ENCODE peak calls at places on chromosomes 4 and X, in eight cellular contexts. L is GM23338, C is Karpas-422, E is GM23248, P is HCT116, S is MM.1S, X is OCI-LY7, W is PC-3. T is an unnamed sample. For H3K9me2, the result is how much of the 10 kb centered on the place peaks cover.

GRCh38 chr4:166435449-166435848 is 562.4 kb downstream of the TLL1 start:
- DNase-seq in L (no peak), C (no peak), E (peak), P (no peak), S (no peak), X (no peak), W (peak), T (no peak)

GRCh38 chr4:16225139-16225538 is 1.1 kb downstream of the TAPT1 start:
- DNase-seq in L (no peak), C (peak), E (peak), P (no peak), S (peak), X (peak), W (peak), T (peak)

GRCh38 chr4:8844976-8845690 is 26.5 kb downstream of the HMX1 start:
- DNase-seq in L (no peak), C (no peak), E (no peak), P (no peak), S (no peak), X (no peak), W (no peak), T (no peak)

GRCh38 chr4:172858731-172859230 is 309.8 kb upstream of the GALNT7 start:
- DNase-seq in L (no peak), C (no peak), E (peak), P (no peak), S (no peak), X (no peak), W (no peak), T (no peak)

GRCh38 chrX:56281789-56282188 is 49.6 kb downstream of the KLF8 start:
- DNase-seq in L (peak), C (peak), E (peak), P (peak), S (peak), X (peak), W (peak), T (peak)

GRCh38 chrX:100731441-100732281 is at the start of gene SYTL4:
- DNase-seq in L (peak), C (no peak), E (peak), P (peak), S (no peak), X (no peak), W (peak), T (no peak)

GRCh38 chrX:13250831-13251612 is 68.8 kb downstream of the ATXN3L start:
- DNase-seq in L (no peak), C (no peak), E (peak), P (no peak), S (no peak), X (no peak), W (no peak), T (no peak)

GRCh38 chr4:6200011-6200921 is at the start of gene JAKMIP1:
- DNase-seq in L (peak), C (no peak), E (peak), P (no peak), S (peak), X (peak), W (peak), T (peak)

GRCh38 chrX:22203186-22203585 is 69.5 kb upstream of the CBLL2 start:
- DNase-seq in L (no peak), C (no peak), E (no peak), P (no peak), S (no peak), X (no peak), W (no peak), T (no peak)

GRCh38 chr4:56310401-56310800 is 76.9 kb downstream of the AASDH start:
- DNase-seq in L (no peak), C (no peak), E (no peak), P (no peak), S (no peak), X (peak), W (no peak), T (no peak)

GRCh38 chr4:145739840-145740239 is 59.9 kb downstream of the C4orf51 start:
- DNase-seq in L (no peak), C (no peak), E (no peak), P (no peak), S (no peak), X (no peak), W (no peak), T (no peak)

GRCh38 chrX:43860646-43861370 is 21.4 kb downstream of the MAOB start:
- DNase-seq in L (no peak), C (no peak), E (peak), P (peak), S (no peak), X (no peak), W (peak), T (no peak)

GRCh38 chr4:62415256-62415655 is 1215.1 kb downstream of the ADGRL3 start:
- DNase-seq in L (no peak), C (no peak), E (no peak), P (no peak), S (no peak), X (no peak), W (peak), T (no peak)

GRCh38 chr4:190017357-190018200 is 9.5 kb downstream of the FRG2 start:
- DNase-seq in L (peak), C (no peak), E (peak), P (no peak), S (no peak), X (no peak), W (no peak), T (no peak)

GRCh38 chrX:7444967-7445366 is 297.0 kb upstream of the PUDP start:
- DNase-seq in L (no peak), C (no peak), E (no peak), P (no peak), S (peak), X (no peak), W (peak), T (peak)

GRCh38 chr4:62133977-62134376 is 933.9 kb downstream of the ADGRL3 start:
- DNase-seq in L (no peak), C (no peak), E (no peak), P (no peak), S (no peak), X (no peak), W (no peak), T (no peak)

GRCh38 chr4:128751354-128751753 is 58.1 kb upstream of the JADE1 start:
- DNase-seq in L (no peak), C (no peak), E (no peak), P (no peak), S (no peak), X (no peak), W (no peak), T (no peak)

GRCh38 chr4:144709793-144710525 is 64.0 kb downstream of the HHIP start:
- DNase-seq in L (no peak), C (no peak), E (peak), P (peak), S (no peak), X (no peak), W (peak), T (no peak)

GRCh38 chr4:55549888-55550287 is 3.2 kb upstream of the CLOCK start:
- DNase-seq in L (no peak), C (no peak), E (peak), P (peak), S (no peak), X (no peak), W (peak), T (no peak)

GRCh38 chr4:108559911-108560310 is 60.5 kb upstream of the RPL34 start:
- DNase-seq in L (no peak), C (no peak), E (no peak), P (no peak), S (no peak), X (no peak), W (no peak), T (no peak)

GRCh38 chrX:128728943-128729342 is 676.7 kb upstream of the ACTRT1 start:
- DNase-seq in L (no peak), C (no peak), E (no peak), P (no peak), S (no peak), X (no peak), W (no peak), T (no peak)

GRCh38 chrX:110795645-110796510 is at the start of gene CHRDL1:
- DNase-seq in L (peak), C (no peak), E (peak), P (no peak), S (peak), X (no peak), W (no peak), T (no peak)

GRCh38 chrX:135463937-135464336 is 42.2 kb downstream of the SMIM10L2A start:
- DNase-seq in L (peak), C (peak), E (peak), P (peak), S (peak), X (peak), W (peak), T (no peak)

GRCh38 chr4:186260504-186261448 is 5.2 kb upstream of the F11 start:
- DNase-seq in L (no peak), C (no peak), E (no peak), P (no peak), S (no peak), X (no peak), W (no peak), T (no peak)

GRCh38 chr4:185534850-185535761 is at the start of gene PDLIM3:
- DNase-seq in L (peak), C (no peak), E (peak), P (peak), S (peak), X (no peak), W (no peak), T (no peak)

GRCh38 chr4:95363966-95364365 is 184.8 kb downstream of the UNC5C start:
- DNase-seq in L (no peak), C (no peak), E (no peak), P (no peak), S (peak), X (no peak), W (no peak), T (no peak)

GRCh38 chr4:38078590-38079381 is 118.6 kb downstream of the PTTG2 start:
- DNase-seq in L (no peak), C (no peak), E (peak), P (no peak), S (no peak), X (no peak), W (peak), T (peak)

GRCh38 chr4:94880976-94881375 is 123.2 kb downstream of the BMPR1B start:
- DNase-seq in L (no peak), C (no peak), E (peak), P (no peak), S (no peak), X (no peak), W (no peak), T (no peak)

GRCh38 chr4:67700874-67701850 is at the start of gene UBA6:
- DNase-seq in L (peak), C (peak), E (peak), P (peak), S (peak), X (peak), W (peak), T (peak)

GRCh38 chr4:157291071-157291470 is 70.5 kb downstream of the GRIA2 start:
- DNase-seq in L (peak), C (no peak), E (peak), P (no peak), S (no peak), X (no peak), W (peak), T (no peak)

GRCh38 chr4:165016971-165017370 is 14.8 kb upstream of the TRIM60 start:
- DNase-seq in L (peak), C (no peak), E (peak), P (peak), S (no peak), X (no peak), W (peak), T (no peak)

GRCh38 chr4:48403358-48403757 is 62.0 kb downstream of the SLAIN2 start:
- DNase-seq in L (no peak), C (no peak), E (no peak), P (no peak), S (no peak), X (no peak), W (no peak), T (no peak)

GRCh38 chrX:74450803-74451449 is 29.6 kb downstream of the SLC16A2 start:
- DNase-seq in L (no peak), C (no peak), E (peak), P (peak), S (no peak), X (no peak), W (peak), T (no peak)

GRCh38 chrX:74452199-74452481 is 30.8 kb downstream of the SLC16A2 start:
- DNase-seq in L (no peak), C (no peak), E (no peak), P (no peak), S (no peak), X (no peak), W (no peak), T (no peak)

GRCh38 chrX:74449937-74450330 is 28.6 kb downstream of the SLC16A2 start:
- DNase-seq in L (no peak), C (no peak), E (peak), P (no peak), S (no peak), X (no peak), W (peak), T (peak)

GRCh38 chrX:74453178-74453577 is 31.9 kb downstream of the SLC16A2 start:
- DNase-seq in L (no peak), C (no peak), E (no peak), P (no peak), S (no peak), X (no peak), W (peak), T (no peak)

GRCh38 chrX:74451450-74452198 is 30.3 kb downstream of the SLC16A2 start:
- DNase-seq in L (no peak), C (no peak), E (no peak), P (no peak), S (no peak), X (no peak), W (no peak), T (no peak)
- H3K9me2 ChIP-seq in L (under half), C (under half), E (under half), P (under half), S (under half), X (under half), W (under half), T (under half)

DNA sequence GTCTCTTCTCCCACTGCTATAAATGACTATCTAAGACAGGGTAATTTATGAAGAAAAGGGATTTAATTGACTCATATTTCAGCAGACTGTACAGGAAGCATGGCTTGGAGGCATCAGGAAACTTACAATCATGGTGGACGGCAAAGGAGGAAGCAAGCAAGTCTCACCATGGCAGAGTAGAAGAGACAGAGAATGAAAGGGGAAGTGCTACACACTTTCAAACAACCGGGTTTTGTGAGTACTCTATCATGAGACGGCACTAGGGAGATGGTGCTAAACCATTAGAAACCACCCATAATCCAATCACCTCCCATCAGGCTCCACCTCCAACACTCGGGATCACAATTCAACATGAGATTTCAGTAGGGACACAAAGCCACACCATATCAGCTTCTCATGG is 11.1 kb downstream of the UBE2NL start:
- DNase-seq in L (no peak), C (no peak), E (no peak), P (no peak), S (no peak), X (no peak), W (no peak), T (no peak)
- H2AFZ ChIP-seq in L (no peak), C (no peak), E (no peak), P (no peak), S (no peak), X (no peak), W (no peak), T (no peak)

GRCh38 chrX:11881485-11882170 is 123.6 kb downstream of the MSL3 start:
- DNase-seq in L (no peak), C (no peak), E (no peak), P (no peak), S (no peak), X (no peak), W (no peak), T (no peak)

GRCh38 chrX:11890843-11891514 is 132.9 kb downstream of the MSL3 start:
- DNase-seq in L (no peak), C (no peak), E (no peak), P (no peak), S (no peak), X (no peak), W (no peak), T (no peak)

GRCh38 chrX:11886745-11887144 is 128.7 kb downstream of the MSL3 start:
- DNase-seq in L (no peak), C (no peak), E (no peak), P (no peak), S (no peak), X (no peak), W (peak), T (no peak)

GRCh38 chrX:11888421-11888820 is 130.4 kb downstream of the MSL3 start:
- DNase-seq in L (no peak), C (no peak), E (no peak), P (no peak), S (no peak), X (no peak), W (peak), T (no peak)

DNA sequence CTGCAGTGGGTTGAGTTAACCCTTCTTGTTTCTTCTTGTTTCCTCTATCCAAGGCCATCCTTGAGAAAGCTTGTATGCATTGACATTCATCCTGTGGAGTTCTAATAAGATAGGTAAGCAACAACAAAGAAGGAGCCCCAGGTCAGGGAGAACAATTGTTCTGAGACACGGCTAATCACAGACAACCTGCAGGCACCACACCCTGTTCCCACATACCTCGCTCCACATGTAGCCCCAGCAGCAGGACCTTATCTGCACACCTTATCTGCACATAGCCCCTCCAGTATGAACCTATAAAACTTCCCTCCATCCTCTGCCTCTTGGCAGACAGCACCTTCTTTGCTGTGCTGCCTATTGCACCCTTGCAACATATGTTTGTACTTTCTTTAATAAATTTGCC is 129.1 kb downstream of the MSL3 start:
- DNase-seq in L (no peak), C (no peak), E (no peak), P (no peak), S (no peak), X (no peak), W (no peak), T (no peak)
- H3K9me2 ChIP-seq in L (under half), C (under half), E (under half), P (under half), S (under half), X (under half), W (under half), T (under half)

GRCh38 chrX:106917830-106918500 is 2.2 kb upstream of the CLDN2 start:
- DNase-seq in L (no peak), C (no peak), E (peak), P (peak), S (no peak), X (no peak), W (peak), T (peak)
- H2AFZ ChIP-seq in L (no peak), C (no peak), E (no peak), P (no peak), S (no peak), X (no peak), W (no peak), T (no peak)

DNA sequence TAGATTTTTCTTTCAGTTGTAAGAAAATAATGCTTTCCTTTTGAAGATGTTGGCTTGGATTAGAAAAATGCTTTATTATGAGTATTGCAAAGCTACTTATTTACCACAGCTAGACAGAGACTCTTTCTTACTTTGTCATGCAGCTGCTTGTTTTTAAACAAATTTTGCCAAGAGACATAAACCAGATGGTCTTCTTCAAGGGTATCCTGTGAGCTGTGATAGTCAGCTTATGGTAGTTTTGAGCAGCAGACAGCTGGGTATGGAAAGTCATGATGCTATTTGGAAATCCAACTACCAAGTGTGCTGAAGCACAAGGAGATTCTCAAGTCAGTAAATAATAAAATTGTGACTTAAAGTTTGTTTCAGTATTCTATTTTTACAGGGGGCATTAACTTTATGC is 941.5 kb downstream of the DMD start:
- DNase-seq in L (no peak), C (no peak), E (no peak), P (no peak), S (no peak), X (no peak), W (no peak), T (no peak)
- H3K9me2 ChIP-seq in L (under half), C (under half), E (under half), P (under half), S (under half), X (under half), W (under half), T (under half)